ENCODE peak calls at places on chromosomes 4 and X, in seven cellular contexts. X, E, Z, Y, P, T and D are unnamed samples.

GRCh38 chrX:153853180-153853901 is 23.0 kb upstream of the PDZD4 start:
- DNase-seq in Z (no peak), P (no peak), Y (no peak), T (no peak), E (no peak), X (no peak), D (no peak)

GRCh38 chrX:135382260-135382659 is 39.5 kb upstream of the SMIM10L2A start:
- DNase-seq in X (no peak), E (peak), P (no peak), Y (no peak), Z (no peak), T (no peak), D (no peak)

GRCh38 chrX:123713434-123713833 is 19.4 kb downstream of the THOC2 start:
- DNase-seq in Y (no peak), E (no peak), T (no peak), Z (no peak), X (no peak), P (no peak), D (peak)

GRCh38 chr4:14096406-14096965 is 469.0 kb upstream of the BOD1L1 start:
- DNase-seq in P (peak), Z (no peak), E (no peak), Y (no peak), T (no peak), X (no peak), D (no peak)

GRCh38 chr4:6498511-6499240 is 26.3 kb upstream of the PPP2R2C start:
- DNase-seq in P (no peak), X (no peak), Z (no peak), Y (no peak), T (no peak), E (no peak), D (no peak)

GRCh38 chrX:102345916-102346315 is 93.9 kb downstream of the NXF2B start:
- DNase-seq in Y (peak), Z (peak), T (peak), X (peak), P (peak), E (peak), D (peak)

GRCh38 chr4:178395798-178396197 is 953.6 kb upstream of the AGA start:
- DNase-seq in Z (peak), Y (no peak), T (no peak), X (no peak), P (no peak), E (no peak), D (no peak)

GRCh38 chr4:2364654-2365053 is 53.8 kb downstream of the ZFYVE28 start:
- DNase-seq in Z (no peak), T (peak), Y (peak), X (no peak), P (peak), E (peak), D (peak)

GRCh38 chr4:84493092-84493850 is 5.8 kb downstream of the NKX6-1 start:
- DNase-seq in X (peak), Z (no peak), T (no peak), P (no peak), E (no peak), Y (no peak), D (no peak)

GRCh38 chrX:63350551-63350950 is 581 bp downstream of the SPIN4 start:
- DNase-seq in Z (peak), X (no peak), Y (no peak), T (no peak), E (no peak), P (no peak), D (peak)

GRCh38 chr4:169774466-169775445 is 17.0 kb upstream of the HPF1 start:
- DNase-seq in E (no peak), Y (peak), T (peak), X (peak), Z (no peak), P (no peak), D (no peak)

GRCh38 chrX:131938749-131939148 is 84.4 kb upstream of the STK26 start:
- DNase-seq in P (no peak), E (no peak), Y (no peak), X (no peak), T (no peak), Z (no peak), D (no peak)

GRCh38 chr4:64158648-64159326 is 250.5 kb downstream of the TECRL start:
- DNase-seq in E (peak), Y (no peak), T (no peak), P (peak), X (peak), Z (peak), D (peak)

GRCh38 chrX:68941385-68941952 is 112.6 kb downstream of the EFNB1 start:
- DNase-seq in P (peak), X (no peak), T (no peak), Y (no peak), E (no peak), Z (no peak), D (no peak)

GRCh38 chrX:38175140-38175539 is 45.5 kb downstream of the SRPX start:
- DNase-seq in Y (no peak), P (no peak), Z (peak), E (no peak), X (peak), T (no peak), D (peak)

GRCh38 chr4:151486166-151486565 is 77.2 kb downstream of the FHIP1A start:
- DNase-seq in P (peak), E (no peak), Z (no peak), T (no peak), X (no peak), Y (no peak), D (peak)

GRCh38 chr4:153222790-153223417 is 18.7 kb downstream of the TRIM2 start:
- DNase-seq in E (peak), T (no peak), X (peak), P (no peak), Z (peak), Y (no peak), D (no peak)

GRCh38 chrX:13699183-13699826 is 10.4 kb downstream of the RAB9A start:
- DNase-seq in T (no peak), Z (peak), Y (no peak), P (no peak), X (no peak), E (peak), D (no peak)

GRCh38 chr4:29304595-29304994 is 1415.6 kb upstream of the PCDH7 start:
- DNase-seq in Y (no peak), T (no peak), E (no peak), P (no peak), X (no peak), Z (peak), D (peak)

GRCh38 chr4:110483516-110483915 is 7.6 kb downstream of the ENPEP start:
- DNase-seq in T (no peak), P (no peak), X (no peak), E (no peak), Z (no peak), Y (no peak), D (peak)

GRCh38 chr4:122711893-122712292 is 20.6 kb upstream of the BBS12 start:
- DNase-seq in Y (no peak), E (no peak), P (no peak), T (no peak), Z (no peak), X (no peak), D (no peak)

GRCh38 chrX:1202251-1202650 is 10.2 kb downstream of the CRLF2 start:
- DNase-seq in Z (no peak), X (no peak), P (no peak), Y (no peak), E (no peak), T (no peak), D (no peak)

GRCh38 chr4:88177981-88178632 is 19.7 kb upstream of the ABCG2 start:
- DNase-seq in E (no peak), Y (no peak), X (peak), Z (peak), T (no peak), P (no peak), D (peak)

GRCh38 chr4:10035130-10035529 is 13.8 kb upstream of the SLC2A9 start:
- DNase-seq in X (no peak), T (no peak), E (no peak), Y (no peak), P (no peak), Z (no peak), D (no peak)

GRCh38 chr4:142547974-142548373 is 298.1 kb downstream of the INPP4B start:
- DNase-seq in Z (no peak), P (no peak), E (no peak), Y (no peak), X (no peak), T (no peak), D (peak)

GRCh38 chr4:147090486-147090885 is 144.8 kb upstream of the TTC29 start:
- DNase-seq in T (no peak), E (no peak), P (no peak), Z (no peak), X (no peak), Y (no peak), D (no peak)

GRCh38 chrX:47706575-47706974 is 47.6 kb upstream of the UXT start:
- DNase-seq in Y (no peak), E (no peak), Z (peak), X (no peak), T (no peak), P (peak), D (no peak)

GRCh38 chrX:16946971-16947562 is 609 bp downstream of the REPS2 start:
- DNase-seq in T (peak), X (no peak), Z (no peak), E (no peak), Y (peak), P (no peak), D (no peak)

GRCh38 chr4:74755486-74755885 is 38.8 kb downstream of the BTC start:
- DNase-seq in P (peak), T (no peak), E (no peak), Z (no peak), X (no peak), Y (no peak), D (no peak)

GRCh38 chrX:12894074-12894691 is 12.2 kb upstream of the TLR8 start:
- DNase-seq in Z (peak), P (no peak), Y (peak), X (peak), E (no peak), T (peak), D (peak)

GRCh38 chrX:20116087-20116574 is 576 bp downstream of the MAP7D2 start:
- DNase-seq in P (no peak), Y (no peak), X (peak), T (no peak), Z (no peak), E (no peak), D (no peak)

GRCh38 chrX:132489256-132490085 is 633 bp upstream of the MBNL3 start:
- DNase-seq in T (peak), P (no peak), Y (peak), E (peak), X (peak), Z (peak), D (no peak)

GRCh38 chr4:1187182-1187581 is 14.8 kb upstream of the SPON2 start:
- DNase-seq in X (no peak), T (no peak), Y (no peak), E (peak), P (no peak), Z (no peak), D (no peak)

GRCh38 chr4:162075691-162076090 is 88.1 kb downstream of the FSTL5 start:
- DNase-seq in Y (no peak), E (no peak), T (no peak), Z (peak), X (no peak), P (no peak), D (no peak)

GRCh38 chrX:30865020-30865419 is 24.0 kb downstream of the TAB3 start:
- DNase-seq in X (peak), Z (peak), E (no peak), Y (no peak), T (no peak), P (no peak), D (peak)

GRCh38 chr4:18942874-18943273 is 921.3 kb upstream of the LCORL start:
- DNase-seq in E (no peak), P (no peak), Y (no peak), Z (no peak), T (no peak), X (no peak), D (no peak)

GRCh38 chr4:82268050-82268825 is 105.6 kb downstream of the HNRNPD start:
- DNase-seq in E (peak), T (no peak), P (peak), X (peak), Y (no peak), Z (peak), D (peak)

GRCh38 chr4:163070023-163070422 is 96.7 kb downstream of the NAF1 start:
- DNase-seq in T (no peak), E (no peak), X (no peak), Y (no peak), Z (no peak), P (no peak), D (no peak)